ENCODE peak calls at places on chromosomes 3 and 15, in seven cellular contexts. A is NCI-H510A; V is cardiac fibroblast; O is NCI-H82; I is activated CD4-positive, CD25-positive, alpha-beta regulatory T cell; L is activated naive CD8-positive, alpha-beta T cell treated with anti-CD3 and anti-CD28 coated beads, Interleukin-2, amount 50 U/mL, for 16 hours; U is psoas muscle. K is an unnamed sample.

GRCh38 chr3:49313902-49314676 is 25.8 kb downstream of the USP4 start:
- DNase-seq in I (no peak), L (no peak), U (no peak), V (peak), A (no peak), O (peak), K (no peak)

GRCh38 chr3:42926310-42926709 is 20.4 kb downstream of the ZNF662 start:
- DNase-seq in O (no peak), V (no peak), U (no peak), I (no peak), A (no peak), L (no peak), K (no peak)

GRCh38 chr15:71532994-71533393 is 277.4 kb upstream of the NR2E3 start:
- DNase-seq in O (peak), U (no peak), I (no peak), L (no peak), A (no peak), V (peak), K (no peak)

GRCh38 chr15:60137711-60138396 is 133.7 kb downstream of the FOXB1 start:
- DNase-seq in I (no peak), L (no peak), A (no peak), O (no peak), V (peak), U (no peak), K (no peak)

GRCh38 chr3:123100192-123100776 is 33.5 kb downstream of the PDIA5 start:
- DNase-seq in I (no peak), A (no peak), L (no peak), U (no peak), O (peak), V (no peak), K (no peak)

GRCh38 chr15:69209661-69210060 is 49.2 kb downstream of the GLCE start:
- DNase-seq in L (no peak), I (no peak), U (no peak), A (no peak), O (peak), V (no peak), K (no peak)

GRCh38 chr3:39907981-39908380 is 98.6 kb downstream of the MYRIP start:
- DNase-seq in V (no peak), U (no peak), A (no peak), O (no peak), I (no peak), L (no peak), K (no peak)

GRCh38 chr3:77071806-77072205 is 31.9 kb downstream of the ROBO2 start:
- DNase-seq in O (peak), U (no peak), V (no peak), I (no peak), A (no peak), L (no peak), K (no peak)

GRCh38 chr3:122058294-122058693 is 3.1 kb downstream of the CD86 start:
- DNase-seq in O (no peak), I (no peak), U (no peak), A (no peak), L (no peak), V (no peak), K (no peak)

GRCh38 chr15:80526556-80527340 is 122.6 kb downstream of the ARNT2 start:
- DNase-seq in L (no peak), O (no peak), I (no peak), A (no peak), V (peak), U (no peak), K (no peak)

GRCh38 chr15:48856947-48857346 is 21.0 kb upstream of the EID1 start:
- DNase-seq in O (peak), U (no peak), A (no peak), V (no peak), L (no peak), I (no peak), K (no peak)

GRCh38 chr3:145899229-145899628 is 261.8 kb downstream of the PLOD2 start:
- DNase-seq in O (no peak), U (no peak), A (no peak), L (no peak), V (no peak), I (no peak), K (no peak)

GRCh38 chr15:81229596-81229995 is 32.9 kb downstream of the IL16 start:
- DNase-seq in I (no peak), U (peak), V (no peak), O (no peak), L (no peak), A (no peak), K (no peak)

GRCh38 chr3:74267583-74268184 is 346.8 kb downstream of the CNTN3 start:
- DNase-seq in L (no peak), U (no peak), V (peak), I (no peak), O (peak), A (no peak), K (no peak)

GRCh38 chr3:14925729-14926591 is 21.4 kb upstream of the NR2C2 start:
- DNase-seq in I (no peak), O (peak), A (no peak), U (no peak), V (peak), L (no peak), K (no peak)

GRCh38 chr3:129623447-129624118 is 17.1 kb upstream of the PLXND1 start:
- DNase-seq in O (no peak), L (no peak), V (peak), U (peak), I (no peak), A (no peak), K (peak)

GRCh38 chr3:118557513-118557912 is 477.1 kb downstream of the IGSF11 start:
- DNase-seq in I (no peak), A (no peak), L (no peak), O (no peak), V (no peak), U (no peak), K (no peak)

GRCh38 chr3:55519016-55519415 is 31.9 kb upstream of the WNT5A start:
- DNase-seq in I (no peak), U (no peak), O (no peak), A (no peak), V (peak), L (no peak), K (no peak)

GRCh38 chr3:28901029-28901428 is 379.8 kb upstream of the RBMS3 start:
- DNase-seq in O (no peak), I (no peak), V (peak), L (no peak), U (no peak), A (no peak), K (no peak)

GRCh38 chr3:169966951-169967915 is 626 bp downstream of the SEC62 start:
- DNase-seq in A (peak), V (peak), I (peak), O (peak), U (peak), L (peak), K (no peak)

GRCh38 chr3:158617982-158618875 is 26.1 kb upstream of the GFM1 start:
- DNase-seq in V (no peak), O (no peak), A (no peak), L (no peak), I (no peak), U (no peak), K (no peak)

GRCh38 chr3:14900881-14901873 is 46.2 kb upstream of the NR2C2 start:
- DNase-seq in L (no peak), A (no peak), U (no peak), I (no peak), V (no peak), O (no peak), K (no peak)

GRCh38 chr15:36590838-36591237 is 11.4 kb downstream of the CDIN1 start:
- DNase-seq in U (no peak), A (no peak), O (no peak), V (peak), L (no peak), I (no peak), K (no peak)

GRCh38 chr3:193788189-193788946 is 195.4 kb downstream of the OPA1 start:
- DNase-seq in A (peak), U (peak), L (no peak), V (peak), O (peak), I (no peak), K (no peak)

GRCh38 chr15:82919231-82919886 is 33.2 kb downstream of the HOMER2 start:
- DNase-seq in L (no peak), O (no peak), V (no peak), I (no peak), U (peak), A (no peak), K (no peak)

K was measured in mesenteric fat pad.